ENCODE peak calls at places on chromosomes 6 and 20, in seven cellular contexts. R, A, P, S, M, L and J are unnamed samples.

GRCh38 chr20:32460231-32460630 is 102.1 kb downstream of the ASXL1 start:
- DNase-seq in S (no peak), A (no peak), L (no peak), P (no peak), R (no peak), M (no peak), J (no peak)

GRCh38 chr20:46206025-46206424 is 87.9 kb downstream of the CD40 start:
- DNase-seq in P (peak; percentile 73), L (no peak), R (peak; percentile 28), M (no peak), A (no peak), S (peak; percentile 87), J (no peak)

GRCh38 chr6:20830576-20830975 is 296.3 kb downstream of the CDKAL1 start:
- DNase-seq in M (no peak), P (no peak), L (no peak), S (no peak), A (no peak), R (no peak), J (no peak)

GRCh38 chr6:101395345-101395744 is 1.8 kb downstream of the GRIK2 start:
- DNase-seq in L (no peak), P (no peak), A (no peak), R (no peak), M (no peak), S (no peak), J (no peak)

GRCh38 chr20:62699741-62700140 is 8.9 kb upstream of the NTSR1 start:
- DNase-seq in M (no peak), L (peak; percentile 3), S (no peak), R (no peak), A (no peak), P (no peak), J (no peak)

GRCh38 chr6:113860165-113860955 is 3.2 kb downstream of the MARCKS start:
- DNase-seq in R (peak; percentile 45), S (peak; percentile 83), M (peak; percentile 39), L (peak; percentile 42), P (peak; percentile 62), A (peak; percentile 43), J (no peak)

GRCh38 chr20:57498425-57499400 is 26.2 kb downstream of the CTCFL start:
- DNase-seq in R (peak; percentile 7), L (no peak), P (no peak), A (peak; percentile 63), S (no peak), M (no peak), J (no peak)

GRCh38 chr20:26167499-26167898 is 470.8 kb upstream of the ZNF337 start:
- DNase-seq in A (no peak), S (no peak), M (no peak), R (peak; percentile 31), P (no peak), L (no peak), J (no peak)

GRCh38 chr6:28399370-28400121 is at the start of gene ZSCAN12:
- DNase-seq in P (peak; percentile 82), M (peak; percentile 76), S (peak; percentile 95), A (peak; percentile 90), L (peak; percentile 83), R (peak; percentile 89), J (peak; percentile 76)

GRCh38 chr20:62764156-62764935 is 31.9 kb upstream of the MRGBP start:
- DNase-seq in A (no peak), R (no peak), M (no peak), L (no peak), S (peak; percentile 64), P (no peak), J (no peak)

GRCh38 chr6:84411060-84411629 is 183.7 kb upstream of the CEP162 start:
- DNase-seq in R (peak; percentile 29), M (no peak), S (no peak), L (no peak), A (no peak), P (no peak), J (no peak)

GRCh38 chr20:50820515-50821256 is 25.8 kb downstream of the BCAS4 start:
- DNase-seq in A (peak; percentile 40), P (no peak), S (no peak), M (no peak), R (no peak), L (no peak), J (no peak)

GRCh38 chr6:41306187-41306854 is 19.8 kb upstream of the TREM1 start:
- DNase-seq in S (no peak), L (no peak), A (peak; percentile 74), M (peak; percentile 57), R (peak; percentile 49), P (no peak), J (peak; percentile 19)

GRCh38 chr20:63052571-63053429 is 46.0 kb upstream of the BHLHE23 start:
- DNase-seq in M (no peak), S (peak; percentile 64), A (peak; percentile 65), R (no peak), L (peak; percentile 6), P (no peak), J (no peak)

GRCh38 chr6:147221739-147222138 is 17.5 kb downstream of the STXBP5 start:
- DNase-seq in S (no peak), L (no peak), M (no peak), R (no peak), A (no peak), P (no peak), J (no peak)

GRCh38 chr6:33247977-33248642 is 23.6 kb downstream of the VPS52 start:
- DNase-seq in R (peak; percentile 81), L (peak; percentile 90), P (peak; percentile 95), A (peak; percentile 94), S (peak; percentile 95), M (peak; percentile 90), J (peak; percentile 88)

GRCh38 chr6:33250731-33251130 is 20.9 kb downstream of the VPS52 start:
- DNase-seq in A (no peak), R (no peak), S (peak; percentile 64), P (no peak), L (no peak), M (no peak), J (no peak)

GRCh38 chr6:33249732-33250625 is 21.7 kb downstream of the VPS52 start:
- DNase-seq in M (no peak), A (no peak), P (no peak), L (peak; percentile 27), S (peak; percentile 78), R (peak; percentile 88), J (no peak)

GRCh38 chr6:33248932-33249731 is 22.5 kb downstream of the VPS52 start:
- DNase-seq in P (peak; percentile 99), L (peak; percentile 97), S (peak; percentile 98), A (peak; percentile 98), R (peak; percentile 99), M (peak; percentile 98), J (peak; percentile 96)

DNA sequence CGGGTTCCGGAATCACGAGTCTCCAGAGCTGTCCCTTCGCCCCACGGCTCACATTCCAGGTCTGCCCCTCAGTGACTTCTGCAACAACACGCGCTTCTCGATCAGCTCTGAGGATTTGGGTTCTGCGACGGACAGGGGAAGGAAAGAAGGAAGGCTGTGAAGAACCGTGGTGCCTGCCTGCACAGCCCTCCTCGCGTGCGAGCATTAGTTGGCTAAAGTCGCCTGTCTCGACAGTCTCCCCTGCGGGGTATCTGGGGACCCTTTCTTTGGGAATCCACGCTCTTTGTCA is 23.1 kb downstream of the VPS52 start:
- DNase-seq in S (no peak), R (no peak), M (no peak), A (peak; percentile 41), L (no peak), P (no peak), J (no peak)
- TF ChIP-seq CTCF in S (peak; percentile 40), R (no peak), M (no peak), A (no peak), L (no peak), P (no peak), J (no peak)

GRCh38 chr6:129104131-129104530 is 221.2 kb downstream of the LAMA2 start:
- DNase-seq in S (no peak), A (no peak), P (no peak), M (no peak), L (no peak), R (peak; percentile 71), J (no peak)

GRCh38 chr6:129105035-129105434 is 222.1 kb downstream of the LAMA2 start:
- DNase-seq in P (no peak), M (no peak), S (no peak), L (no peak), R (peak; percentile 7), A (peak; percentile 7), J (no peak)

GRCh38 chr6:129108337-129108736 is 225.4 kb downstream of the LAMA2 start:
- DNase-seq in S (no peak), M (no peak), R (no peak), P (no peak), A (no peak), L (no peak), J (no peak)

GRCh38 chr6:129104560-129104959 is 221.6 kb downstream of the LAMA2 start:
- DNase-seq in S (no peak), M (no peak), A (no peak), R (no peak), L (no peak), P (no peak), J (no peak)

DNA sequence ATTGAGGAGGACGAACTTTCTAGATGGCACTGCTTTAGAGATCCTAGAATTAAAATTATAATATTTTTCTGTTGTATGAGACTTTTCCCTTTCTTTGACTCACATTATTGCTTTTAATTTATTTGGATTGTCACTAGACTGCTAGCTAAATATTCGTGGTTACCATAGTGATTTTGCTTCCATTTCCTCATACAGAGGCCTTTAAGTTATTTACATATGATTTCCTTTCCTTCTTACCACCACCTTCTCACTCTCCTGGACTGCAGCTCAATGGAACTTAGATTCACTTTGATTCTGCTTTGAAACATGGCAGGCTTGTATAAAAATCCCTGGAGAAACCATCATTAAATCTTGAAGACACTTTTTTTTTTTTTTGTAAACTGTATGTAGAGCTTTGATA is 222.9 kb downstream of the LAMA2 start:
- DNase-seq in R (peak; percentile 35), A (no peak), S (no peak), M (no peak), L (no peak), P (no peak), J (no peak)
- H3K4me1 ChIP-seq in R (peaks cover 5% of the 10 kb centered on the region), A (peaks cover 9% of the 10 kb centered on the region), S (no peaks in the 10 kb centered on the region), M (no peaks in the 10 kb centered on the region), L (peaks cover 29% of the 10 kb centered on the region), P (peaks cover 58% of the 10 kb centered on the region), J (no peaks in the 10 kb centered on the region)

DNA sequence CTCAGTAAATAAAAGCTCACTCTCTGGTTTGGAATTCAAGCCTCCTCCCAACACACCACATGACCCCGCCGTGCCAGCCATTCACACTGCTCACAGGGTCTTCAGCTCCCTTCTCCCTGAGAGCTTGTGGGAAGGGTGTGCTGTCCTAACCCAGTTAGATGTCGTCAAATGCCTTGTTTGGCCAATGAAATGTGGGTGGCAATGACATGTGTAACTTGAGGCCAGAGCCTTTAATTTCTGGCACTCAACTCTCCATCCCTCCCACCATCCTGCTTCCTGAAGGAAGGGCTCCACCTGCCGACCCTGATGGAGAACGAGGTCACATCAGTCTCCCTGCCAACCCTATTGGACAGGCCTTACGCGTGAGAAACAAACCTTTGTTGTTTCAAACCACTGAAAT is 224.5 kb upstream of the AGPAT4 start:
- DNase-seq in L (no peak), A (peak; percentile 84), S (no peak), R (peak; percentile 61), M (peak; percentile 39), P (no peak), J (no peak)
- TF ChIP-seq CTCF in L (peak; percentile 16), A (peak; percentile 73), S (no peak), R (peak; percentile 45), M (peak; percentile 40), P (no peak), J (no peak)

DNA sequence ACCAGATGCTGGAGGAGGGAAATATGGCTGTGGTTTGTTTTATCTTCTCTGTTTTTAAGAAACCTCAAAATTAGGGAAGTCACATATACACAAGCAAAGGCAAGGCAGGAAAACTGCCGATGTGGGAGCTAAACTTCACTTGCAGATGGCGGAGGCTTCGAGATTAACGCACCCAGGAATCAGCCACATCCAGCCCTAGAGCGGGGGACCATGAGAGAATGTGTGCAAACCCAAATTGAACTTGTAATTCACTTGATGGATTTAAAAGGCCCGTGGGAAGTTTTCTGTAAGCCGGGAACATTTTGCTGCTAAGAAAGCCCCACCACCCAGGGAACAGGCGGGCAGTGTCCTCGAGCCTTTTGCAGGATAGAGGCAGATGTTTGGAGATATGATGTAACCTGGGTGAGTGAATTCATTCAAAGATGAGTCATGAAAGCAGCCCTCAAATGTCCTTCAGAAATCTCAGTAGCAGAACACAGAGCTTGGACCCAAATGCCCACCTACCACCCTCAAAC is 39.9 kb downstream of the PREX1 start:
- DNase-seq in S (peak; percentile 42), P (no peak), M (no peak), R (peak; percentile 47), A (no peak), L (no peak), J (no peak)
- H3K4me1 ChIP-seq in S (peaks cover 96% of the 10 kb centered on the region), P (peaks cover 32% of the 10 kb centered on the region), M (peaks cover 29% of the 10 kb centered on the region), R (peaks cover 2% of the 10 kb centered on the region), A (peaks cover 18% of the 10 kb centered on the region), L (peaks cover 13% of the 10 kb centered on the region), J (peaks cover 79% of the 10 kb centered on the region)